ENCODE peak calls at places on chromosomes 12 and 14, in four cellular contexts. T, P, D and Q are unnamed samples.
A peak's percentile ranks its signal among the peaks of the same experiment; 100 is the strongest.

GRCh38 chr14:86057018-86057667 is 527.2 kb downstream of the FLRT2 start:
- DNase-seq in T (peak; percentile 31), P (no peak), D (peak; percentile 17), Q (no peak)

GRCh38 chr12:91663331-91663998 is 480.8 kb upstream of the DCN start:
- DNase-seq in T (no peak), P (no peak), D (no peak), Q (no peak)

GRCh38 chr12:91931110-91931509 is 214.5 kb downstream of the BTG1 start:
- DNase-seq in T (no peak), P (no peak), D (peak; percentile 34), Q (no peak)

GRCh38 chr12:25276199-25276937 is 25.6 kb upstream of the KRAS start:
- DNase-seq in T (peak; percentile 95), P (no peak), D (peak; percentile 68), Q (no peak)

GRCh38 chr12:95022477-95022876 is 19.0 kb upstream of the NDUFA12 start:
- DNase-seq in T (no peak), P (no peak), D (no peak), Q (no peak)

GRCh38 chr14:105857223-105857815 is 330.9 kb downstream of the TMEM121 start:
- DNase-seq in T (no peak), P (no peak), D (no peak), Q (peak; percentile 6)

GRCh38 chr12:27290501-27291168 is 42.0 kb upstream of the BMAL2 start:
- DNase-seq in T (no peak), P (no peak), D (no peak), Q (no peak)

GRCh38 chr14:59484611-59485174 is 376 bp downstream of the JKAMP start:
- DNase-seq in T (peak; percentile 42), P (no peak), D (no peak), Q (no peak)

GRCh38 chr12:62438098-62438692 is 28.4 kb upstream of the MON2 start:
- DNase-seq in T (peak; percentile 53), P (no peak), D (peak; percentile 41), Q (peak; percentile 32)

GRCh38 chr12:52370906-52371608 is 3.8 kb upstream of the KRT85 start:
- DNase-seq in T (peak; percentile 28), P (no peak), D (no peak), Q (no peak)

GRCh38 chr14:24051789-24052655 is at the start of gene CARMIL3:
- DNase-seq in T (peak; percentile 49), P (no peak), D (peak; percentile 61), Q (peak; percentile 62)